ENCODE peak calls at places on chromosomes 3 and 15, in seven cellular contexts. P, E, K, R, L, W and B are unnamed samples.

GRCh38 chr3:70779296-70779695 is 466.9 kb upstream of the MDFIC2 start:
- DNase-seq in P (no peak), E (no peak), K (no peak), R (no peak), L (no peak), W (no peak), B (no peak)

GRCh38 chr15:83200589-83200988 is 7.0 kb downstream of the HDGFL3 start:
- DNase-seq in P (no peak), E (no peak), K (no peak), R (no peak), L (no peak), W (no peak), B (no peak)

GRCh38 chr3:20912406-20912805 is 726.4 kb upstream of the SGO1 start:
- DNase-seq in P (no peak), E (no peak), K (no peak), R (no peak), L (no peak), W (no peak), B (no peak)

GRCh38 chr15:73630030-73630429 is 3.2 kb downstream of the NPTN start:
- DNase-seq in P (peak), E (no peak), K (no peak), R (no peak), L (no peak), W (peak), B (no peak)

GRCh38 chr3:129663045-129663446 is 56.6 kb upstream of the PLXND1 start:
- DNase-seq in P (no peak), E (peak), K (no peak), R (no peak), L (peak), W (peak), B (no peak)

GRCh38 chr3:187807086-187807862 is 62.0 kb upstream of the BCL6 start:
- DNase-seq in P (no peak), E (no peak), K (no peak), R (no peak), L (no peak), W (peak), B (no peak)

GRCh38 chr15:27990411-27991338 is 108.4 kb downstream of the OCA2 start:
- DNase-seq in P (no peak), E (no peak), K (no peak), R (no peak), L (no peak), W (no peak), B (no peak)

GRCh38 chr3:149999421-149999820 is 28.7 kb upstream of the PFN2 start:
- DNase-seq in P (no peak), E (no peak), K (no peak), R (no peak), L (no peak), W (no peak), B (no peak)

GRCh38 chr15:33292718-33293307 is 18.0 kb upstream of the RYR3 start:
- DNase-seq in P (peak), E (peak), K (peak), R (peak), L (peak), W (peak), B (peak)

GRCh38 chr3:172355836-172356235 is 92.4 kb downstream of the GHSR start:
- DNase-seq in P (no peak), E (no peak), K (no peak), R (peak), L (no peak), W (peak), B (no peak)

GRCh38 chr3:189392969-189393368 is 221.2 kb downstream of the TPRG1 start:
- DNase-seq in P (no peak), E (peak), K (no peak), R (peak), L (peak), W (peak), B (no peak)

GRCh38 chr3:150349314-150350097 is 58.6 kb upstream of the TSC22D2 start:
- DNase-seq in P (no peak), E (no peak), K (no peak), R (no peak), L (no peak), W (peak), B (peak)

GRCh38 chr3:78255403-78255802 is 1215.5 kb downstream of the ROBO2 start:
- DNase-seq in P (peak), E (no peak), K (no peak), R (no peak), L (no peak), W (peak), B (no peak)

GRCh38 chr3:134938024-134938525 is 143.0 kb downstream of the EPHB1 start:
- DNase-seq in P (no peak), E (no peak), K (no peak), R (no peak), L (no peak), W (no peak), B (no peak)

GRCh38 chr3:126494204-126494603 is 18.5 kb upstream of the ZXDC start:
- DNase-seq in P (no peak), E (no peak), K (peak), R (no peak), L (no peak), W (no peak), B (no peak)

GRCh38 chr15:41568350-41569017 is 9.5 kb downstream of the TYRO3 start:
- DNase-seq in P (no peak), E (no peak), K (no peak), R (no peak), L (peak), W (no peak), B (peak)

GRCh38 chr3:43173949-43174348 is 68.1 kb upstream of the POMGNT2 start:
- DNase-seq in P (no peak), E (no peak), K (no peak), R (no peak), L (no peak), W (no peak), B (no peak)
- H3K4me3 ChIP-seq in P (no peak), E (no peak), K (no peak), R (no peak), L (no peak), W (no peak), B (no peak)

DNA sequence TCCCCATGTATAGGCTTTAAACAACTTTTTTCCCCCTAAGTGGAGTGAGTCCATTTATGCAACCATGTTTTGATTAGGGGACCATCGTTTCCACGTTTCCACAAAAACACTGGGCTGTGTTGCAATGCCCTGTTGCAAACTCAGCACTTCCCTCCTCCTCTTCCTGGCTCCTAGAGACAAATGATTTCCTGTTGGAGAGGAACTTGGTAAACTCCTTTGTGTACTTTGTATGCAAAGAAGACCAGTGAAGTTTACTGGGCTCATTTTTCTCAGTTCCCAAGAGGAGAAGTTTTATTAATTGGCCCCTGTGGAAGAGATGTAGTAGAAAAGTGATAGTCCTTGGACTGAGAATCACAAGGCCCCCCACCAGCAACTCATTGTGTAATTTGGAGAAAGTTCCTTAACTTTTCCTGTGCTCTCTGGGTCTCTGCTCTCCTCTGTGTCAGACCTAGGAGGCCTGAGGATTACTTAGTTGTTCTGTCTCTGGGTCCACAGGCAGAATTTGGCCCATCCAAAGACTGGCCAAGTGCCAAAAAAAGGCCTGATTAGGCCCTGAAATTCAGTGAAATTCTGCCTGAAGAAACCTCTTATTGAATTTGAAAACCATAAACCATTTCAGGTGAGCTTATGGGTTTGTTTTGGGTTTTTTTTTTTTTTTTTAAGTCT is 95.1 kb downstream of the ATG7 start:
- DNase-seq in P (no peak), E (peak), K (peak), R (peak), L (peak), W (peak), B (peak)
- H3K4me3 ChIP-seq in P (no peak), E (no peak), K (no peak), R (no peak), L (no peak), W (no peak), B (no peak)

GRCh38 chr3:36944641-36945270 is at the start of gene TRANK1:
- DNase-seq in P (peak), E (peak), K (peak), R (peak), L (peak), W (peak), B (peak)
- H3K4me3 ChIP-seq in P (peak), E (peak), K (peak), R (peak), L (peak), W (peak), B (peak)

GRCh38 chr3:100269410-100270217 is 8.8 kb downstream of the TBC1D23 start:
- DNase-seq in P (no peak), E (no peak), K (no peak), R (no peak), L (no peak), W (peak), B (no peak)
- H3K4me3 ChIP-seq in P (no peak), E (no peak), K (peak), R (no peak), L (no peak), W (no peak), B (no peak)

GRCh38 chr3:124600765-124601164 is 129.5 kb upstream of the UMPS start:
- DNase-seq in P (no peak), E (no peak), K (no peak), R (no peak), L (no peak), W (peak), B (no peak)

GRCh38 chr3:124599779-124600693 is 130.2 kb upstream of the UMPS start:
- DNase-seq in P (no peak), E (peak), K (no peak), R (peak), L (peak), W (peak), B (no peak)

GRCh38 chr3:124606180-124606579 is 124.1 kb upstream of the UMPS start:
- DNase-seq in P (no peak), E (no peak), K (peak), R (no peak), L (no peak), W (no peak), B (no peak)

GRCh38 chr3:124601189-124601588 is 129.1 kb upstream of the UMPS start:
- DNase-seq in P (no peak), E (no peak), K (no peak), R (no peak), L (no peak), W (peak), B (no peak)

DNA sequence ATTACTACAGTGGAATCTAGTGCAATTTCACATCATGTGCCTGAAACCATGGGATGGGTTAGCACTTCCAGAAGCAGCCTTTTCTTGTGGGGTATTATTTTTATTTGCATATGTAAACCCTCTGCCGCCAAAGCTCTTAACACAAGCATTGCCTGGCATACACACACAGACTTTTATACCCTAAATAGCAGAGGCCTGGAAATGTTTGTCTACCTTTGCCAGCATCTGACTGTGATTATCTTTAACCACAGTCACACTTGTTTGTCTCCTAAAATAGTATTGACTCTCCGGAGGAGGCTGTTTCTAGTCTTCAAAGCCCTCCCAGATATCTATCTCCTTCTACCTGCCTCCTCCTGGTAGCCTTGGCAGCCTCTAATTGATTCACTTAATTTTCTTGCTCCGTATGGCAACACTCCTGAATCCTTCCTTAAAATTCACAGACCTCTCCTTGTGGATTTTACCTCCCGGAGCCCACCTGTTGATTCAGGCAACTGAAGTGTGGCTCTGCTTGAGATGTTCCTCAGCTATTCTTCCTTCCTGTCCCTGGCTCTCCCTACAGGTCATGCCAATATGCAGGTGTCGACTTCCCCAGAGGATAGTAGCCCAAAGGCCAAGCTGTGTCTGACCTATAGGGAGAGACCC is 127.1 kb upstream of the UMPS start:
- DNase-seq in P (no peak), E (no peak), K (no peak), R (no peak), L (no peak), W (no peak), B (no peak)
- H3K4me3 ChIP-seq in P (no peak), E (no peak), K (no peak), R (no peak), L (no peak), W (no peak), B (no peak)

DNA sequence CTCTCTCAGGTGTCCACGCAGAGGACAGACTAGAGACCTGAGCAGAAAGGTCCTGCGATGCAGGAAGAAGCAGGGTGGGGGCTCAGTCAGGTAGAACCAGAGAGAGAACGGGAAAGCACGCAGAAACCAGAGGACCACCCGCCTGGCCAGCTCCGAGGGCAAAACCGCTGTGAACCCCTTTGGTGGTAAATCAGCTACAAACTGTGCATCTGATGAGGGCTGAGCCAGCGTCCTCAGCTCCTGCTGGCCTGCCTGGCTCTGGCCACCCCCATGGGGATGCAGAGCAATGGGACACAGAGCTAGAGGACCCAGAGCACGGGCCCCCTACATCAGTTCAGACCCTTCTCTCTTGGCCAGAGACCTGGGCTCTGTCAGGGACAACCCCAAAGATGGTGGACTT is 44.6 kb downstream of the WNT7A start:
- DNase-seq in P (no peak), E (no peak), K (no peak), R (no peak), L (no peak), W (no peak), B (no peak)
- H3K4me3 ChIP-seq in P (no peak), E (no peak), K (no peak), R (no peak), L (no peak), W (no peak), B (no peak)

DNA sequence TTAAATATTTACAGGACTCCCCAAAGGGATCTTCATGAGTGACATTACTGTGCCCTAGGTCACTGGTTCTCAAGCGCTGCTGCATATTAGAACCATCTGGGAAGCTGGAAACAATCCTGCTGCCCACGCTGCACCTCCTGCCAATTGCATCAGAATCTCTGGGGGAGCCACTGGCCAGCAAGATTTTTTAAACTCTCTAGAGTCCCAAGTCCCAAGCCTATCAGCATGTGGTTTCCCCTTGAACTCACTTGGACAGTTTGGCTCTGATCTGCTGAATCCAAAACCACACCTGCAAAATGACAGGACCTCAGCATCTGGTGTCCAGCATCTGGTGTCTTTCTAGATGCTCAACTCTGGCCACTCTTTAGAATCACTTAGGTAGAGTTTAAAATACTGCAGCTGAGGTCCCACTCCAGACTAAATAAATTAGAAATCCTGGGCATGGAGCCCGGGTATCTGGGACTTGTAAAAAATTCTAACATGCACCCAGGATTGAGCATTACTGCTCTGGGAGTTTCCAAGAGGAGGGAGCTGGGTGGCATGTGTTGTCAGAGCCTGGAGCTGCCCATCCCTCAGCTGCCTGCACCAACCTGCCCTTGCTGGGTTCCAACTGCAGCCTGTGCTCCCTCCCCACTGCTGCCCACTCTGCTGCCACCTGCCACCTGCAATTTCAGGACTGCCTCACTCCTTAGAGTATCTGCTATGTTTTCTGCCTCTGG is 311.3 kb downstream of the SLC9A9 start:
- DNase-seq in P (no peak), E (peak), K (peak), R (no peak), L (peak), W (peak), B (peak)
- H3K4me3 ChIP-seq in P (peak), E (no peak), K (no peak), R (no peak), L (no peak), W (no peak), B (no peak)

GRCh38 chr3:99877180-99877579 is 59.5 kb downstream of the CMSS1 start:
- DNase-seq in P (no peak), E (no peak), K (no peak), R (no peak), L (no peak), W (no peak), B (no peak)
- H3K4me3 ChIP-seq in P (no peak), E (no peak), K (peak), R (no peak), L (no peak), W (no peak), B (peak)

GRCh38 chr3:184604956-184605290 is 43.3 kb downstream of the EPHB3 start:
- DNase-seq in P (no peak), E (no peak), K (no peak), R (no peak), L (no peak), W (no peak), B (no peak)

GRCh38 chr3:184601576-184602405 is 40.2 kb downstream of the EPHB3 start:
- DNase-seq in P (no peak), E (no peak), K (no peak), R (no peak), L (no peak), W (no peak), B (peak)

GRCh38 chr3:184602406-184603155 is 41.0 kb downstream of the EPHB3 start:
- DNase-seq in P (no peak), E (no peak), K (no peak), R (no peak), L (no peak), W (no peak), B (peak)

GRCh38 chr3:184604039-184604955 is 42.7 kb downstream of the EPHB3 start:
- DNase-seq in P (no peak), E (no peak), K (no peak), R (no peak), L (peak), W (no peak), B (peak)

DNA sequence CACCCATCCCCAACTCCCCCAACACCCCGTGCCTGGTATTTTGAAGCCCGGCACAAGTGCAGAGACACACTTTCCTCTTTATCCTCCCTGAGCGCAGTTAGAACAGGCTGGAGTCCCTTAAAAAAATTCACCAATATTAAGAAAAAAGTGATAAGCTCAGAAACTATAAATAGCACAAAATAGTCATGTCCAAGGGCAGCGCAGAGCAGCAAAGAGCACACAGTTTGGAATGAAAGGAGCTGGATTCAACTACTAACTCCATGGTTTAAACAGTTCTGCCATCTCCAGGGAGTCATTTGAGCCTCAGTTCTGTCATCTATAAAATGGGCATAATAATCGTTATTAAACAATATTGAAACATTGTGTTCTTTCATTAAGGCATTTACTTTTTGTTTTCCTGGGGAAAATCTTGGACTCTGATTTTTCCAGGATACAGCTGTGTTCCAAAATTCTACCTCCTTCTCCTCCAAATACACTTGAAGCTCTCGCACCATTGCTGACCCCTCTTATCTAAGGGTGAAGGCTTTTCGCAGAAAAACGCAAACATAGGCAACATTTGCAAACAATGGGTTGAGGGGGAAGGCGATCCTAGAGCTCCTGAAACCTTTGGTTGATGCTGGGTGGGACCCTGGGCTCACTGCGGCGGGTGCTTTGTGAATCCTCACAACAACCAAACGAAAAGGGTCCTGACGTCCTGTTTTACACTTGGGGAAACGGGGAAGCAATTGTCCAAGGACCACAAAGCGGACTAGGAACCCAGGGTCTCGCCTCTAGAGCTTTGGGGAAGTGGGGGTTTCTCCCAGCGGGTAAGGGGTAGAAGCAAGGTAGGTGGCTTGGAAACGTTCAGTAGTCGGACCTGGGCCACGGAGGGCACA is 41.8 kb downstream of the EPHB3 start:
- DNase-seq in P (no peak), E (no peak), K (no peak), R (no peak), L (no peak), W (no peak), B (no peak)
- H3K4me3 ChIP-seq in P (no peak), E (no peak), K (peak), R (peak), L (no peak), W (no peak), B (peak)

GRCh38 chr3:87856126-87856525 is 202.7 kb downstream of the CGGBP1 start:
- DNase-seq in P (no peak), E (no peak), K (no peak), R (no peak), L (no peak), W (no peak), B (no peak)

GRCh38 chr3:87855626-87856025 is 203.2 kb downstream of the CGGBP1 start:
- DNase-seq in P (no peak), E (no peak), K (no peak), R (no peak), L (no peak), W (peak), B (no peak)

DNA sequence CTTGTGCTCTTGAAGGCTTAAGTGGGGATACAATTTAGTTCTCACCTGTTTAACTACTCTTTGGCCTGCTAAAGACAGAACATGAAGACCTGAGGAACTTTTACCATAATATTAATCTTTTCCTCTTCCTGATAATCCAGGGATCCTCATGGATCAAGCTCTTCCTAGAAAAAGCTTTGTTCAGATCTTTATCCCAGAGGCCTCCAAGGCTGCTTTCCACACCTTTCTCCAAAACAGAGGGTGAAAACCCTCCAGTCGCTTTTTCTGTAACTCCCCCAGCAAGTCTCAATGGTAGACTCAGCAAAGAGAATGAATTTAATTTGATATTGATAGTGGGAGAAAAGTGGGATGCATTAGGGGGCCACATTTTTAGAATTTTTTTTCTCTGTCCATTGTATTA is 203.6 kb downstream of the CGGBP1 start:
- DNase-seq in P (no peak), E (no peak), K (no peak), R (no peak), L (no peak), W (no peak), B (no peak)
- H3K4me3 ChIP-seq in P (no peak), E (no peak), K (no peak), R (no peak), L (no peak), W (no peak), B (no peak)